ENCODE peak calls at places on chromosomes 4 and X, in four cellular contexts. R, S, Q and D are unnamed samples.

GRCh38 chr4:135434936-135435335 is 1233.3 kb upstream of the PABPC4L start:
- DNase-seq in S (no peak), Q (no peak), R (no peak), D (no peak)

GRCh38 chr4:122838034-122838433 is 11.4 kb downstream of the FGF2 start:
- DNase-seq in S (no peak), R (no peak), Q (no peak), D (no peak)

GRCh38 chr4:47641755-47642154 is 156.7 kb downstream of the ATP10D start:
- DNase-seq in Q (no peak), R (no peak), S (no peak), D (no peak)

GRCh38 chr4:186485621-186486062 is 69.7 kb downstream of the MTNR1A start:
- DNase-seq in Q (no peak), S (no peak), R (no peak), D (no peak)

GRCh38 chr4:100742045-100742444 is 224.2 kb upstream of the EMCN start:
- DNase-seq in Q (no peak), R (no peak), S (no peak), D (no peak)

GRCh38 chrX:1673337-1673736 is 58.5 kb downstream of the ASMT start:
- DNase-seq in R (no peak), Q (no peak), S (no peak), D (peak)

GRCh38 chr4:7323872-7324650 is 110.7 kb downstream of the PSAPL1 start:
- DNase-seq in R (no peak), S (no peak), Q (no peak), D (peak)

GRCh38 chr4:13821522-13821921 is 194.0 kb upstream of the BOD1L1 start:
- DNase-seq in R (no peak), S (no peak), Q (no peak), D (no peak)

GRCh38 chrX:102154900-102155805 is 624 bp downstream of the BEX5 start:
- DNase-seq in R (no peak), S (no peak), Q (no peak), D (peak)

GRCh38 chrX:102155806-102156179 is at the start of gene BEX5:
- DNase-seq in S (peak), Q (no peak), R (peak), D (peak)

DNA sequence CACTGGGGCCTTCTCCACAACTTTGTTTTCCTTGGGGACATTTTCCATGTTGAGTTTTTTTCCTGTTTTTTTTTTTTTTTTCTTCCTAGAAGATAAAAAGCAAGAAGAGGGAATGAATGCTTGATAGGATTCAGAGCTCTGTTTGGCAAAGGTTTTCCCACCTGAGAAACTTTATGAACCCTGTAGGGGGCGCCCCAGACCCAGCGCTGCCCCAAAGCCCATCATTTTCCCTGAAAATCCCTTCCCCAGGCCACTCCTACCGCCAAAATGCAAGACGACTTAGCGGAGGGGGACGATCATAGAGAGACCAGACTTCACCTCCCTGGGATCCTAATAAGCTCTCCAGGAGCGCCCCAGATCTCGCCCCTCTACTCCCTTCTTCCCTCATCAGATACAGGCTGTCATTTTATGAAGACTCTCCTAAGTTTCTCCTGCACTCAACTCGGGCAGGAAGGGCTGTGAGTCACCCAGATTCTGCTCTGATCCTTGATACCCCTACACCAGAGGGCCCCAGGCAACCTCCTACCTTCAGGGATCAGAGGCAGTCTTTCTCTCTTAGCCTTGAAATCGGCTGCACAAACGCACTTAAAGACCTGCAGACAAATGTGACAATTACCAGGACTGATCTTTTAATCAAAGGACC is 1.4 kb downstream of the BEX5 start:
- DNase-seq in Q (no peak), R (no peak), S (no peak), D (no peak)
- TF ChIP-seq CTCF in Q (no peak), R (no peak), S (peak), D (no peak)

GRCh38 chrX:108304210-108304609 is 134.0 kb downstream of the COL4A6 start:
- DNase-seq in S (no peak), R (no peak), Q (no peak), D (no peak)
- TF ChIP-seq CTCF in S (no peak), R (peak), Q (peak), D (no peak)

GRCh38 chr4:79044260-79044659 is 105.0 kb upstream of the PAQR3 start:
- DNase-seq in Q (no peak), S (no peak), R (no peak), D (no peak)

GRCh38 chr4:79046191-79046590 is 107.0 kb upstream of the PAQR3 start:
- DNase-seq in S (no peak), Q (no peak), R (no peak), D (no peak)

DNA sequence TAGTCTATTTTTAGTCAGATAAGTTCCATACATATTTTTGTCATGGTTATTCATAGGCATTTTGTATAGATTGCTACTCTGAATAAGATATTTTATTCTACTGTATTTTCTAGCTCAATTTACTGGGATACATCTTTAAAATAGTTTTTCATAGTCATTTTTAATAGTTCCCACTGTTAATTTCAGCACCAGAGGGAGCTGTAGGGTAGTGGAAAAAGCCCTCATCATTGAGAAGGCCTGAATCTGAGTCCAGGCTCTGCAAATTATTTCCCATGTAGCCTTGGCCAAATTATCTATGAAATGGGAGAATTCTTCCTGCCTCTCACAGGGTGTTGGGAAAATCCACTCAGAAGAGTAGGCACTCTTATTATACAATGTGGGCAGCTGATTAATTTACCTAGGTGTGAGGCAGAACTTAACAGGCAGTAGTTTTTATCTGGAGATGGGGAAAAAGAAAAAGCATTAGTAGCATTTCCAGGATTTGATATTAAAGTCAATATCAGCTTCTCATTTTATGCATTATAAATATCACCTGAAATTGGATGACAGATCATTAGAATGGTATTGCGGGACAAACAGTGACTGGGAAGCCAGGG is 102.9 kb upstream of the PAQR3 start:
- DNase-seq in R (no peak), S (no peak), Q (no peak), D (no peak)
- TF ChIP-seq CTCF in R (peak), S (no peak), Q (peak), D (no peak)

GRCh38 chr4:3442959-3443749 is 1.4 kb downstream of the HGFAC start:
- DNase-seq in S (peak), R (no peak), Q (no peak), D (peak)
- TF ChIP-seq CTCF in S (peak), R (peak), Q (peak), D (peak)

DNA sequence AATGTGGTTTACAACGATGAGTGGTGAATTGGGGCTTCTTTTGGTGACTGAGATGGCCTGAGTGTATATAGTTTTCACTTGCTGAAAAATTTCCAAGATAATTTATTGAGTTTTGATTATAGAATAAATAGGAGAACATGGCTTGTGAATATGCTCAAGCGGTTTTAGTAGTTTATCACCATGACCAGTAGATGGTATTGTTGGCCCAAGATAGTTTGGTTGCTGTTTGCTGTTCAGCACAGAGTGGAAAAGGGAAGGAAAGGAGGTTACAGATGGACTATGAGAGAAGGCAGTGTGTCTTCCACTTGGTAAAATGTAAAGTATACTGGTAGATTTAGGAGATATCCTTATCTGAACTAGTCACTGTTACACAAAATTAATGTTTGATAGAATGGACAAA is 55.8 kb upstream of the POU4F2 start:
- DNase-seq in S (no peak), R (no peak), Q (no peak), D (no peak)
- TF ChIP-seq CTCF in S (no peak), R (no peak), Q (no peak), D (no peak)

DNA sequence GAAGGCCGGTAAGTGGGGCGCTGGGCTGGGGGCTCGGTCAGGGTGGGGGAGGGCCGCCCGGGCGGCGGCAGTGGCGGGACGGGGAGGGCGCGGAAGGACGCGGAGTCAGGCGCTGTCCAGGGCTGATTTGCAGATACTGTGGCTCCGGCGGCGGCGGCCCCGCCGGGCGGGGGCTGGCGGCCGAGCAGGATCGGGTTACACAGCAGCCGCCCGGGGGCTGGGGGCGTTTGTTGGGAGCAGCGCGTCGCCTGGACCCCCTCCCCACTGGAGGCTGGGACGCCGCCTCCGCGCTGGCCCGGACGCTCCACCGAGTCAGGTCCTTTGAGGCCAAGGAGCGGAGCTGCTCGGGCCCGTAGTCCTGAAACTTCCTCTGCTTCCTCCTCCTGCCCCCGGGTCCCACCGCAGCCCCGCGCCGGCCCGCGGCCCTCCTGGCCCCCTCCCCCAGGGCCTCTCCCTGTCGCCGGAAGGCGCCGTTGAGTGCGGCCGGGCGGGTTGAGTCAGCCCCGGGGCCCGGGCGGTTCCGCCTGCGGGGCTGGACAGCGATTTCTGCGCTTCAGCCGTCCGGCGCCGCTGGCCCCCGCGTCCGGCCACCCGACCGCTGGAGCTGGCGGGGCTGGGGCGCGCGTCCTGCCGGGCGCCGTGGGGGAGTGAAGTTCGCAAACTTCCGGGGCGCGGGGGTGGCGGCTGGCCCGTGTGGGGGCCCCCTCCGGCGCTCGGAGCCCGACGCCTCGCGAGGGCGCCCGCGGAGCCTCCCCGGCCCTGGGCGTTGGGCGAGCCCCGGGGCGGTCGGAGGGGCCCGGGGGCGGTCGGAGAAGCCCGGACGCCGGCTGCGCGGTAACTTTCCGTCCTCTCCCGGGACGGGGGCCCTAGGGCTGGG is 744 bp downstream of the REST start:
- DNase-seq in R (peak), Q (peak), S (peak), D (peak)
- TF ChIP-seq CTCF in R (no peak), Q (no peak), S (no peak), D (peak)

GRCh38 chrX:22666441-22666840 is 333.3 kb upstream of the DDX53 start:
- DNase-seq in S (no peak), R (no peak), Q (no peak), D (no peak)
- TF ChIP-seq CTCF in S (no peak), R (no peak), Q (no peak), D (no peak)